ENCODE peak calls at places on chromosomes 1 and 21, in four cellular contexts. C is IMR-90, G is endothelial cell of umbilical vein, P is K562. M is an unnamed sample. For H3K9me1, the result is how much of the 10 kb centered on the place peaks cover.

GRCh38 chr1:20530901-20531300 is 21.5 kb upstream of the FAM43B start:
- DNase-seq in G (no peak), C (no peak), P (no peak), M (no peak)

GRCh38 chr1:172451002-172451443 is 7.2 kb upstream of the PIGC start:
- DNase-seq in C (peak), G (peak), P (no peak), M (no peak)

GRCh38 chr21:45535341-45536081 is 6.7 kb downstream of the SLC19A1 start:
- DNase-seq in P (no peak), C (no peak), G (no peak), M (no peak)

GRCh38 chr1:229716692-229717091 is 90.6 kb downstream of the URB2 start:
- DNase-seq in P (no peak), C (no peak), G (no peak), M (no peak)

GRCh38 chr1:32201011-32201855 is 838 bp downstream of the CCDC28B start:
- DNase-seq in P (peak), G (peak), C (peak), M (no peak)

GRCh38 chr1:25675729-25676476 is 59.3 kb downstream of the MAN1C1 start:
- DNase-seq in G (no peak), C (no peak), P (no peak), M (no peak)

GRCh38 chr1:198754670-198755069 is 115.8 kb downstream of the PTPRC start:
- DNase-seq in G (no peak), C (no peak), P (no peak), M (no peak)

GRCh38 chr21:41808846-41809245 is 42.0 kb upstream of the RIPK4 start:
- DNase-seq in G (no peak), P (no peak), C (no peak), M (no peak)

GRCh38 chr1:11784256-11784992 is 21.3 kb downstream of the MTHFR start:
- DNase-seq in P (no peak), G (no peak), C (no peak), M (no peak)

GRCh38 chr1:202304370-202304769 is 37.4 kb downstream of the UBE2T start:
- DNase-seq in P (no peak), C (no peak), G (no peak), M (no peak)

GRCh38 chr1:7932524-7933149 is 8.0 kb downstream of the TNFRSF9 start:
- DNase-seq in C (no peak), G (no peak), P (no peak), M (no peak)

GRCh38 chr1:10033359-10033845 is 644 bp downstream of the UBE4B start:
- DNase-seq in G (no peak), C (peak), P (peak), M (no peak)

GRCh38 chr1:29513357-29513756 is 277.0 kb downstream of the PTPRU start:
- DNase-seq in G (peak), P (peak), C (peak), M (no peak)

GRCh38 chr1:236689713-236690569 is 3.6 kb downstream of the ACTN2 start:
- DNase-seq in P (no peak), G (no peak), C (no peak), M (no peak)

GRCh38 chr21:24897883-24898282 is 709.4 kb downstream of the MRPL39 start:
- DNase-seq in G (no peak), P (no peak), C (no peak), M (no peak)

GRCh38 chr1:87394462-87394861 is 65.8 kb downstream of the LMO4 start:
- DNase-seq in C (no peak), G (no peak), P (no peak), M (no peak)

GRCh38 chr21:40051801-40052200 is 184.6 kb downstream of the PCP4 start:
- DNase-seq in G (no peak), P (no peak), C (no peak), M (no peak)

GRCh38 chr1:200893411-200893901 is 1.2 kb upstream of the INAVA start:
- DNase-seq in P (no peak), G (no peak), C (no peak), M (no peak)

GRCh38 chr1:200512191-200512590 is 102.4 kb upstream of the ZNF281 start:
- DNase-seq in G (peak), C (peak), P (no peak), M (peak)

GRCh38 chr1:109438798-109439297 is 12.6 kb upstream of the PSMA5 start:
- DNase-seq in G (peak), P (peak), C (peak), M (no peak)

GRCh38 chr1:23344987-23345472 is 946 bp upstream of the HNRNPR start:
- DNase-seq in G (no peak), P (no peak), C (no peak), M (no peak)

GRCh38 chr1:8599813-8600212 is 217.6 kb downstream of the RERE start:
- DNase-seq in G (no peak), C (no peak), P (no peak), M (no peak)

GRCh38 chr21:32795376-32795775 is 23.8 kb upstream of the PAXBP1 start:
- DNase-seq in G (no peak), C (no peak), P (no peak), M (no peak)

GRCh38 chr1:89725016-89725380 is 92.1 kb downstream of the LRRC8C start:
- DNase-seq in P (no peak), C (peak), G (no peak), M (no peak)

GRCh38 chr1:147630022-147630421 is 40.3 kb downstream of the ACP6 start:
- DNase-seq in P (no peak), G (no peak), C (no peak), M (no peak)

GRCh38 chr1:95994643-95995042 is 726.9 kb upstream of the PTBP2 start:
- DNase-seq in P (no peak), G (no peak), C (no peak), M (no peak)

GRCh38 chr1:95990033-95990432 is 731.6 kb upstream of the PTBP2 start:
- DNase-seq in G (no peak), P (no peak), C (no peak), M (no peak)

DNA sequence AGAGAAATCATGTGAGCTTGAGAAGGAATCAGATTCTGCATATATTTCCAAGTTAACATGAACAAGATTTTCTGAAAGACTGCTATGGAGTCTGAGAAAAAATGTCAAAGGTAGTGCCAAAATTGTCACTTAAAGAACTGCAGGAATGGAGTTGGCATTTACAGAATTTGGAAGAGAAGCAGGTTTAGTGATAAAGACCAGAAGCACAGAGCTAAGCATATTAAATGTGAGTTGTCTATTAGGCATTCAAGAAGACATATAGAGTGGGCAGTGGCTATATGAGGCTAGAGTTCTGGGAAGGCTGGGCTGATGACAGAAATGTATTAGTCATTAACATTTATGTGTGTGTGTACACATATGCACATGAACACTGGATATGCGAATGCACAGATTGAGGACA is 729.6 kb upstream of the PTBP2 start:
- DNase-seq in G (no peak), C (no peak), P (no peak), M (no peak)
- H3K4me3 ChIP-seq in G (no peak), C (no peak), P (no peak), M (no peak)

DNA sequence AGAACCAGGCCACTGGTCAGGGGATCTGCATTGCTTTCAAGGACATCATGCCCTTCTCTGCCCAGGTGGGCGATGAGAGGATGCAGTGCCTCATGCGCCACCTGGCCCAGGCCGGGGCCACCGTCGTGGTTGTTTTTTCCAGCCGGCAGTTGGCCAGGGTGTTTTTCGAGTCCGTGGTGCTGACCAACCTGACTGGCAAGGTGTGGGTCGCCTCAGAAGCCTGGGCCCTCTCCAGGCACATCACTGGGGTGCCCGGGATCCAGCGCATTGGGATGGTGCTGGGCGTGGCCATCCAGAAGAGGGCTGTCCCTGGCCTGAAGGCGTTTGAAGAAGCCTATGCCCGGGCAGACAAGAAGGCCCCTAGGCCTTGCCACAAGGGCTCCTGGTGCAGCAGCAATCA is 5.0 kb upstream of the ZBTB48 start:
- DNase-seq in G (no peak), P (no peak), C (no peak), M (no peak)
- H3K9ac ChIP-seq in G (no peak), P (no peak), C (no peak), M (no peak)

GRCh38 chr1:110634086-110634454 is 27.9 kb upstream of the KCNA2 start:
- DNase-seq in G (no peak), C (no peak), P (no peak), M (no peak)

GRCh38 chr1:110628356-110629105 is 22.4 kb upstream of the KCNA2 start:
- DNase-seq in G (no peak), P (no peak), C (no peak), M (no peak)

GRCh38 chr1:110633646-110634030 is 27.5 kb upstream of the KCNA2 start:
- DNase-seq in G (no peak), C (no peak), P (no peak), M (no peak)

GRCh38 chr1:110631836-110632620 is 25.9 kb upstream of the KCNA2 start:
- DNase-seq in G (no peak), P (no peak), C (no peak), M (no peak)

DNA sequence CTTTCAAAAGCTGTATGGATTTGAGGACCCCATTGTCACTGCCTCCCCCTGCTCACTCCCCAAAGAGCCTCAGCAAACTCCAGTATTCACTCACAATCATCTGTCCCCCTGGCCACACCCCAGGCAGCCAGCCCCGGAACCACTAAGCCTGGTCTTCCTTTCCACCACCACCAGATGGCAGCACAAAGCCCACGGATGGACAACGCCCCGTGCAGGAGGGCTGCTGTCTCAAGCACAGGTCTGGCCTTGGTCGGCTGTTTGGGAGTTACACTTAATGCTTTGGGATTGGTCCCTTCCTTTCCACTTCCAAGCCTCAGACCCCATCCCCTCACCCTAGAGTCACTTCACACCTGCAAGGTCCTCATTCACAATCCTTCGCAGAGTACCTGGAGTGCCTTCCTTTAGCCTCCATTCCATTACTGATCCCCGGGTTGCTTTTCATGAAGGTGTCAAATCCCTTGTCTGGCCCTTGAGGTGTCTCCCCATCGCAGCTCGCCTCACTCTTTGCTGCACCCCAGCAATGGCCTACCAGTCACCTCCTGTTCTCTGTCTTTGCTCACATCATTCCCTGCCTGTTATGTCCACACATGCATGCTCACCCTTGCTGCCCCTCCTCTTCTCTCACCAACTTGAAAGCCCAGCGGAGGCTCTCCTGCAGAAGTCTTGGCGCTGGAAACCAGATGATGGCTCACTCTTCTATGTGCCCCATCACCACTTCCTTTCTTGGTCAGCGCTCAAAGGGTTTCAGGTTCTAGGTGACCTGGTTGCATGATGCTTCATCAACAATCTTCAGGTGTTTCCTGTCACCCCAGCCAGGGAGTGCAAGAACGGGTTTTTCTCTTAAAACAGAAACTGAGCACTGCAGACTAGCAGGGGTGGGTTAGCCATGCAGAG is 24.9 kb upstream of the KCNA2 start:
- DNase-seq in C (peak), G (peak), P (peak), M (peak)
- H3K9me1 ChIP-seq in C (under half), G (under half), P (under half), M (under half)

DNA sequence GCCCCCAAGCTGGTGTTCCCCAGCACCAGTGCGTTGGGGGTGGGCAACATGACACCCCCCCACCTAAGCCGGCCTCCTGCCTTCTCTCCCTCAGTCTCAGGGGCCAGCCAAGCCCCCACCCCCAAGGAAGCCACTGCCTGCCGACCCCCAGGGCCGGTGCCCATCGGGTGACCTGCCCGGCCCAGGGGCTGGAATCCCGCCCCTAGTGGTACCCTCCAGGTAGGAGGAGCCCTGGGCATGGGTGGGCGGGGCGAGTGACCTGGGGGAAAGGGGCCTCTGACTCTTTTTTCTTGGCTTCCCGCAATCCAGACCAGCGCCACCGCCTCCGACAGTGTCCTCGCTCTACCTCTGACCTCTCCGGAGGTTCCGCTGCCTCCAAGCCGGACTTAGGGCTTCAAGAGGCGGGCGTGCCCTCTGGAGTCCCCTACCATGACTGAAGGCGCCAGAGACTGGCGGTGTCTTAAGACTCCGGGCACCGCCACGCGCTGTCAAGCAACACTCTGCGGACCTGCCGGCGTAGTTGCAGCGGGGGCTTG is 1.3 kb upstream of the EFNA4 start:
- DNase-seq in G (no peak), P (peak), C (no peak), M (no peak)
- H3K4me3 ChIP-seq in G (no peak), P (no peak), C (no peak), M (no peak)

GRCh38 chr1:116557323-116557878 is 13.4 kb downstream of the CD58 start:
- DNase-seq in G (no peak), C (no peak), P (no peak), M (no peak)
- H3K9ac ChIP-seq in G (no peak), C (no peak), P (no peak), M (no peak)

DNA sequence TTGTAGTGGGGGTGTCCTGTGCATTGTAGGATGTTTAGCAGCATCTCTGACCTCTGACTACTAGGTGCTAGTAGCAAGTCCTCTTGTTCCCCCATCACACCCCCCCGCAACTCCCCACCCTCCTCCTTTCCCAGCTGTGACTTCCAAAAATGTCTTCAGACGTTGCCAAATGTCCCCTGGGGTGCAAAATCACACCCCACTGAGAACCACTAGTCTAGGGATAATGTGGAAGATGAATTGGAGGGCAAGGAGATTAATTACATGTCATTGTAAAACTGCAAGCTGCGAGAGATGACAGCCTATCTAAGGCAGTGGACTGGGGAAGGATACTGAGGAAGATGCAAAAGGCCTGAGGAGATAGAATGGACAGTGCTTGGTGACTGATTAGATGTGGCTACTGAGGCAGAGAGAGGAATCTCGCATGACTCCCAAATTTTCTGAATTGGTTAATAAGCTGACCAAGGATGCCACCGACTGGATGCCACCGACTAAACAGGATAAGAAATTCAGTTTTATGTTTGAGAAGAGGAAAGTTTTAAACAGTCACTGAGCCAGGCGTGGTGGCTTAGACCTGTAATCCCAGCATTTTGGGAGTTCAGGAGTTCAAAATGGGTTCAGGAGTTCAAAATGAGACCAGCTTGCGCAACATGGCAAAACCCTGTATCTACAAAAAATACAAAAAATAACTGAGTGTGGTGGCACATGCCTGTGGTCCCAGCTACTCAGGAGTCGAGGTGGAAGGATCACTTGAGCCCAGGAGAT is 3.1 kb upstream of the JAK1 start:
- DNase-seq in C (peak), G (no peak), P (no peak), M (no peak)
- H3K9me1 ChIP-seq in C (under half), G (under half), P (under half), M (under half)

M was measured in keratinocyte.